ENCODE peak calls at places on chromosomes 3 and 15, in five cellular contexts. One of them, this sample, is unnamed.

GRCh38 chr3:37715358-37715757 is 146.3 kb upstream of the CTDSPL start:
- DNase-seq in naive thymus-derived CD4-positive, alpha-beta T cell: no peak
- DNase-seq in PC-9: no peak
- DNase-seq in kidney: no peak
- DNase-seq in CD8-positive, alpha-beta memory T cell: no peak
- DNase-seq in this sample: no peak

GRCh38 chr3:15989419-15989818 is 185.1 kb upstream of the GALNT15 start:
- DNase-seq in kidney: no peak
- DNase-seq in PC-9: no peak
- DNase-seq in CD8-positive, alpha-beta memory T cell: no peak
- DNase-seq in naive thymus-derived CD4-positive, alpha-beta T cell: no peak
- DNase-seq in this sample: no peak

GRCh38 chr3:46946856-46947544 is 29.5 kb downstream of the CCDC12 start:
- DNase-seq in naive thymus-derived CD4-positive, alpha-beta T cell: no peak
- DNase-seq in kidney: peak; percentile 87
- DNase-seq in PC-9: peak; percentile 63
- DNase-seq in CD8-positive, alpha-beta memory T cell: peak; percentile 88
- DNase-seq in this sample: no peak

GRCh38 chr3:59685432-59685831 is 635.6 kb upstream of the CFAP20DC start:
- DNase-seq in kidney: no peak
- DNase-seq in naive thymus-derived CD4-positive, alpha-beta T cell: no peak
- DNase-seq in PC-9: no peak
- DNase-seq in CD8-positive, alpha-beta memory T cell: no peak
- DNase-seq in this sample: no peak

GRCh38 chr15:55389276-55389631 is 18.9 kb downstream of the CCPG1 start:
- DNase-seq in PC-9: peak; percentile 73
- DNase-seq in naive thymus-derived CD4-positive, alpha-beta T cell: no peak
- DNase-seq in CD8-positive, alpha-beta memory T cell: no peak
- DNase-seq in kidney: no peak
- DNase-seq in this sample: no peak

GRCh38 chr3:50333744-50334328 is 5.8 kb upstream of the TUSC2 start:
- DNase-seq in naive thymus-derived CD4-positive, alpha-beta T cell: no peak
- DNase-seq in CD8-positive, alpha-beta memory T cell: no peak
- DNase-seq in kidney: no peak
- DNase-seq in PC-9: no peak
- DNase-seq in this sample: no peak

GRCh38 chr3:72535789-72536188 is 312.5 kb downstream of the SHQ1 start:
- DNase-seq in CD8-positive, alpha-beta memory T cell: no peak
- DNase-seq in kidney: no peak
- DNase-seq in naive thymus-derived CD4-positive, alpha-beta T cell: no peak
- DNase-seq in PC-9: no peak
- DNase-seq in this sample: no peak

GRCh38 chr3:42118762-42119361 is 27.7 kb downstream of the TRAK1 start:
- DNase-seq in PC-9: peak; percentile 68
- DNase-seq in kidney: no peak
- DNase-seq in CD8-positive, alpha-beta memory T cell: no peak
- DNase-seq in naive thymus-derived CD4-positive, alpha-beta T cell: no peak
- DNase-seq in this sample: no peak

GRCh38 chr15:39506146-39506545 is 74.7 kb upstream of the THBS1 start:
- DNase-seq in CD8-positive, alpha-beta memory T cell: no peak
- DNase-seq in PC-9: no peak
- DNase-seq in kidney: no peak
- DNase-seq in naive thymus-derived CD4-positive, alpha-beta T cell: no peak
- DNase-seq in this sample: no peak

GRCh38 chr3:29318251-29318650 is 37.4 kb downstream of the RBMS3 start:
- DNase-seq in PC-9: no peak
- DNase-seq in CD8-positive, alpha-beta memory T cell: no peak
- DNase-seq in naive thymus-derived CD4-positive, alpha-beta T cell: no peak
- DNase-seq in kidney: no peak
- DNase-seq in this sample: no peak

GRCh38 chr3:135528638-135529037 is 436.9 kb upstream of the PPP2R3A start:
- DNase-seq in PC-9: no peak
- DNase-seq in naive thymus-derived CD4-positive, alpha-beta T cell: no peak
- DNase-seq in CD8-positive, alpha-beta memory T cell: no peak
- DNase-seq in kidney: no peak
- DNase-seq in this sample: no peak

GRCh38 chr3:17623464-17623863 is 119.0 kb downstream of the TBC1D5 start:
- DNase-seq in CD8-positive, alpha-beta memory T cell: no peak
- DNase-seq in naive thymus-derived CD4-positive, alpha-beta T cell: no peak
- DNase-seq in kidney: no peak
- DNase-seq in PC-9: no peak
- DNase-seq in this sample: no peak

GRCh38 chr3:177641206-177641605 is 443.9 kb upstream of the TBL1XR1 start:
- DNase-seq in PC-9: no peak
- DNase-seq in kidney: no peak
- DNase-seq in naive thymus-derived CD4-positive, alpha-beta T cell: no peak
- DNase-seq in CD8-positive, alpha-beta memory T cell: no peak
- DNase-seq in this sample: no peak

GRCh38 chr3:174355505-174355904 is 503.6 kb upstream of the NAALADL2 start:
- DNase-seq in kidney: no peak
- DNase-seq in PC-9: peak; percentile 36
- DNase-seq in naive thymus-derived CD4-positive, alpha-beta T cell: no peak
- DNase-seq in CD8-positive, alpha-beta memory T cell: no peak
- DNase-seq in this sample: no peak

GRCh38 chr3:114929971-114930732 is 216.9 kb downstream of the ZBTB20 start:
- DNase-seq in PC-9: no peak
- DNase-seq in naive thymus-derived CD4-positive, alpha-beta T cell: no peak
- DNase-seq in CD8-positive, alpha-beta memory T cell: no peak
- DNase-seq in kidney: peak; percentile 45
- DNase-seq in this sample: peak; percentile 56

GRCh38 chr15:63292771-63293170 is 15.4 kb downstream of the APH1B start:
- DNase-seq in CD8-positive, alpha-beta memory T cell: no peak
- DNase-seq in PC-9: no peak
- DNase-seq in naive thymus-derived CD4-positive, alpha-beta T cell: no peak
- DNase-seq in kidney: no peak
- DNase-seq in this sample: no peak

GRCh38 chr3:47996440-47996839 is 19.8 kb downstream of the MAP4 start:
- DNase-seq in CD8-positive, alpha-beta memory T cell: no peak
- DNase-seq in naive thymus-derived CD4-positive, alpha-beta T cell: no peak
- DNase-seq in kidney: no peak
- DNase-seq in PC-9: no peak
- DNase-seq in this sample: no peak

GRCh38 chr3:107953707-107954106 is 137.1 kb downstream of the CD47 start:
- DNase-seq in naive thymus-derived CD4-positive, alpha-beta T cell: no peak
- DNase-seq in CD8-positive, alpha-beta memory T cell: no peak
- DNase-seq in PC-9: no peak
- DNase-seq in kidney: no peak
- DNase-seq in this sample: no peak

GRCh38 chr3:160134964-160135363 is 90.3 kb upstream of the C3orf80 start:
- DNase-seq in CD8-positive, alpha-beta memory T cell: no peak
- DNase-seq in kidney: no peak
- DNase-seq in PC-9: no peak
- DNase-seq in naive thymus-derived CD4-positive, alpha-beta T cell: no peak
- DNase-seq in this sample: no peak

DNA sequence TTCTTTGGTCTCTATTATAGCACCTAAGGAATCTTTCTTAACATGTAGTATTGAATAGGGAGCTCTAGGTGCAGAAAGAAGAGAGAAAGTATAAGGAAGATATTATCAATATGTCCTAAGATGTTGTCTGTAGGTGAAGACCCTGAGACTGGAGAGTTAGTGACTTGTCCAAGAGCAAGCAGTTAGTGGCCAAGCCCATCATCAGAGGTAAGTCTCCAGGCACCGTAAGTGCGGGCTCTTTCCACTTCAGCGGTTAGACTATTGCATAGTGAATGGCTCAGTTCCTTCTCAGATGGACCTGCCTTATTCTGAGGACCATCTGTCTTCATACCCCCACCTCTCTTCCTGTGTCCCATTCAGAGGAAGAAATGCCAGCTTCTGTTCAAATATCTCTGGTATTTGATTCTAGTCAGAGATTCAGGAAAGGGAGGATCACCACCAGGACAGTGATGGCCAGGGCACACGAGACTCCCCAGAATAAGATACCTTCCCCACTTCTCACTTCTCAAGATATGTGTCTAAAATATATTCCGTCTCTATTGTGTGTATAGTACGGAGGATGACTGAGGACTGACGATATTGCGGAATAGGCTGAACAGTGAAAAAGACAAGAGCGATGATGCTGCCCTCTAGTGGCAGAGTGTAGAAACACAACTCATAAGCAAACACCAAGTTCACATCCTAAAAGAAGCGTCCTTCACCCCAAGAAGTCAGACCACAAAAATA is 19.1 kb upstream of the ADGRG7 start:
- DNase-seq in naive thymus-derived CD4-positive, alpha-beta T cell: peak; percentile 49
- DNase-seq in PC-9: peak; percentile 62
- DNase-seq in kidney: no peak
- DNase-seq in CD8-positive, alpha-beta memory T cell: peak; percentile 64
- DNase-seq in this sample: no peak
- H3K4me3 ChIP-seq in naive thymus-derived CD4-positive, alpha-beta T cell: no peak overlapping the region
- H3K4me3 ChIP-seq in PC-9: peak overlapping the region; percentile 21
- H3K4me3 ChIP-seq in kidney: peak overlapping the region; percentile 10
- H3K4me3 ChIP-seq in CD8-positive, alpha-beta memory T cell: no peak overlapping the region
- H3K4me3 ChIP-seq in this sample: no peak overlapping the region

GRCh38 chr3:71125729-71126128 is 457.8 kb downstream of the FOXP1 start:
- DNase-seq in CD8-positive, alpha-beta memory T cell: no peak
- DNase-seq in naive thymus-derived CD4-positive, alpha-beta T cell: no peak
- DNase-seq in kidney: no peak
- DNase-seq in PC-9: no peak
- DNase-seq in this sample: no peak
- H3K27ac ChIP-seq in CD8-positive, alpha-beta memory T cell: no peak overlapping the region
- H3K27ac ChIP-seq in naive thymus-derived CD4-positive, alpha-beta T cell: no peak overlapping the region
- H3K27ac ChIP-seq in kidney: no peak overlapping the region
- H3K27ac ChIP-seq in PC-9: no peak overlapping the region
- H3K27ac ChIP-seq in this sample: no peak overlapping the region

GRCh38 chr3:133695772-133696171 is 34.0 kb upstream of the TOPBP1 start:
- DNase-seq in PC-9: no peak
- DNase-seq in naive thymus-derived CD4-positive, alpha-beta T cell: no peak
- DNase-seq in CD8-positive, alpha-beta memory T cell: no peak
- DNase-seq in kidney: no peak
- DNase-seq in this sample: no peak
- H3K4me3 ChIP-seq in PC-9: no peak overlapping the region
- H3K4me3 ChIP-seq in naive thymus-derived CD4-positive, alpha-beta T cell: no peak overlapping the region
- H3K4me3 ChIP-seq in CD8-positive, alpha-beta memory T cell: no peak overlapping the region
- H3K4me3 ChIP-seq in kidney: no peak overlapping the region
- H3K4me3 ChIP-seq in this sample: no peak overlapping the region

DNA sequence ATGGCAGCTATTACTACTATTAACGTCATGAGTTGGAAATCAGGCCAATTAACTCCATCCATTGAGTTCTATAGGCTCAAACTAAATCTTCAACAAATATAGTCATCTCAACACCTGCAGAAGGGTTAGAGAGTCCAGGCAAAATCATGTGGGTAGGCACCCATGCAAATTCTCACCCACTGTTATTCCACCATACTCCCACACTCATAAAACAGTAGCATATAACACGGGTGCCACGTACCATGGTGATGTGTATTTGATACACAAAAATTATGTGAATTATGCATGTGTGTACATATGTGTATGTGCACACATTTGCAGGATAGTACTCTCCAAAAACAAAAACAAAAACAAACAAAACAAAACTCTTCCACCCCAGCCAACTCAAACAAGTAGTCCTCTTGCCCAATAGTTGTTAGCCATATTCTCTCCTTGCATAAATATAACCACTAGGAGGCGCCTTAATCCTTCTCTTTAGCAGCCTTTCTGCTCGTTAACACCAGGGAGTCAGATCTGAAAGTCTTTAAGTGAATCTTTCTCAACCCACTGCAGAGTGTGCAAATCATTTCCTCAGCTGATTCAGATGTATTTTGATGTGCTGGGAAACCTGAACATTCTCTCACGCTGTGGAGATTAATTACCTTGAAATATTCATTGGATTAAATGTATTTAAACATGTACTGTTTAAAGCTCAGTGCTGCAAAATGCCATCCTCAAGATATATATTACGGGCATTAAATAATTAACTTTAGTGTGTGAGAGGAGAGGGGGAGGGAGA is 38.0 kb upstream of the COPB2 start:
- DNase-seq in PC-9: peak; percentile 66
- DNase-seq in naive thymus-derived CD4-positive, alpha-beta T cell: no peak
- DNase-seq in kidney: no peak
- DNase-seq in CD8-positive, alpha-beta memory T cell: no peak
- DNase-seq in this sample: no peak
- H3K27ac ChIP-seq in PC-9: no peak overlapping the region
- H3K27ac ChIP-seq in naive thymus-derived CD4-positive, alpha-beta T cell: no peak overlapping the region
- H3K27ac ChIP-seq in kidney: no peak overlapping the region
- H3K27ac ChIP-seq in CD8-positive, alpha-beta memory T cell: no peak overlapping the region
- H3K27ac ChIP-seq in this sample: no peak overlapping the region

DNA sequence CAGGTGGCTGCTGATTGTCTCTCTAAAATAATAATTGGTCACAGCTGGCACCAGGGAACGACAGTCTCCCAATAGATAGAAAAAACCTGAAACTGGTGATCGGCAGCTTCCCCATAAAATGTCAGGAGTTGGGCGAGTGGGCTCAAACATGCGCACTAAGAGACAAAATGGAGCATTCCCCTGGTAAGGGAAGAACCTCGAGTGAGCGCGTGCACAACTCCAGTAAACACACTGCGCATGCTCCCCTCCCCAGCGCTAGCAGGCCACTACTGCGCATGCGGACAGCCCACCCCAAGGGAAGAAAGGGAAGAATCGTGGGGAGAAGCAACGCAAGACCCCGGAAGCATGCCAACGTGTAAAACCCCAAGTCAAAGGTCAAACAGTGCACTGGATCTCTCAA is 7.7 kb upstream of the STARD5 start:
- DNase-seq in CD8-positive, alpha-beta memory T cell: no peak
- DNase-seq in naive thymus-derived CD4-positive, alpha-beta T cell: no peak
- DNase-seq in PC-9: no peak
- DNase-seq in kidney: no peak
- DNase-seq in this sample: no peak
- H3K4me3 ChIP-seq in CD8-positive, alpha-beta memory T cell: no peak overlapping the region
- H3K4me3 ChIP-seq in naive thymus-derived CD4-positive, alpha-beta T cell: no peak overlapping the region
- H3K4me3 ChIP-seq in PC-9: no peak overlapping the region
- H3K4me3 ChIP-seq in kidney: no peak overlapping the region
- H3K4me3 ChIP-seq in this sample: no peak overlapping the region

GRCh38 chr15:72934006-72934405 is 118.3 kb upstream of the NEO1 start:
- DNase-seq in kidney: no peak
- DNase-seq in CD8-positive, alpha-beta memory T cell: no peak
- DNase-seq in naive thymus-derived CD4-positive, alpha-beta T cell: no peak
- DNase-seq in PC-9: no peak
- DNase-seq in this sample: no peak

GRCh38 chr15:72936691-72937679 is 115.3 kb upstream of the NEO1 start:
- DNase-seq in naive thymus-derived CD4-positive, alpha-beta T cell: no peak
- DNase-seq in PC-9: no peak
- DNase-seq in CD8-positive, alpha-beta memory T cell: no peak
- DNase-seq in kidney: no peak
- DNase-seq in this sample: no peak

GRCh38 chr15:72935521-72935920 is 116.7 kb upstream of the NEO1 start:
- DNase-seq in CD8-positive, alpha-beta memory T cell: no peak
- DNase-seq in PC-9: no peak
- DNase-seq in kidney: no peak
- DNase-seq in naive thymus-derived CD4-positive, alpha-beta T cell: no peak
- DNase-seq in this sample: no peak

GRCh38 chr15:72934921-72935320 is 117.3 kb upstream of the NEO1 start:
- DNase-seq in kidney: no peak
- DNase-seq in CD8-positive, alpha-beta memory T cell: no peak
- DNase-seq in PC-9: no peak
- DNase-seq in naive thymus-derived CD4-positive, alpha-beta T cell: no peak
- DNase-seq in this sample: no peak

GRCh38 chr15:72936237-72936636 is 116.0 kb upstream of the NEO1 start:
- DNase-seq in PC-9: no peak
- DNase-seq in naive thymus-derived CD4-positive, alpha-beta T cell: no peak
- DNase-seq in CD8-positive, alpha-beta memory T cell: no peak
- DNase-seq in kidney: no peak
- DNase-seq in this sample: no peak
- H3K27ac ChIP-seq in PC-9: no peak overlapping the region
- H3K27ac ChIP-seq in naive thymus-derived CD4-positive, alpha-beta T cell: no peak overlapping the region
- H3K27ac ChIP-seq in CD8-positive, alpha-beta memory T cell: no peak overlapping the region
- H3K27ac ChIP-seq in kidney: no peak overlapping the region
- H3K27ac ChIP-seq in this sample: no peak overlapping the region